ENCODE peak calls at places on chromosomes 6 and 20, in six cellular contexts. One of them, this sample, is unnamed.

GRCh38 chr6:165557674-165558073 is 105.4 kb downstream of the PDE10A start:
- DNase-seq in AG09309: no peak
- DNase-seq in kidney: no peak
- DNase-seq in retinal pigment epithelial cell: no peak
- DNase-seq in psoas muscle: no peak
- DNase-seq in tibial nerve: no peak
- DNase-seq in this sample: no peak

GRCh38 chr20:49965781-49966304 is 16.9 kb upstream of the SNAI1 start:
- DNase-seq in AG09309: no peak
- DNase-seq in kidney: no peak
- DNase-seq in retinal pigment epithelial cell: no peak
- DNase-seq in psoas muscle: no peak
- DNase-seq in tibial nerve: no peak
- DNase-seq in this sample: no peak

GRCh38 chr6:166659581-166659980 is 32.5 kb upstream of the RPS6KA2 start:
- DNase-seq in AG09309: no peak
- DNase-seq in kidney: no peak
- DNase-seq in retinal pigment epithelial cell: no peak
- DNase-seq in psoas muscle: no peak
- DNase-seq in tibial nerve: no peak
- DNase-seq in this sample: no peak

GRCh38 chr20:20130399-20130798 is 78.1 kb downstream of the CFAP61 start:
- DNase-seq in AG09309: no peak
- DNase-seq in kidney: no peak
- DNase-seq in retinal pigment epithelial cell: no peak
- DNase-seq in psoas muscle: no peak
- DNase-seq in tibial nerve: no peak
- DNase-seq in this sample: no peak

GRCh38 chr20:37801921-37802320 is 101.0 kb upstream of the VSTM2L start:
- DNase-seq in AG09309: no peak
- DNase-seq in kidney: no peak
- DNase-seq in retinal pigment epithelial cell: no peak
- DNase-seq in psoas muscle: no peak
- DNase-seq in tibial nerve: no peak
- DNase-seq in this sample: no peak

GRCh38 chr6:39453236-39453635 is 130.7 kb upstream of the KCNK16 start:
- DNase-seq in AG09309: no peak
- DNase-seq in kidney: no peak
- DNase-seq in retinal pigment epithelial cell: no peak
- DNase-seq in psoas muscle: no peak
- DNase-seq in tibial nerve: no peak
- DNase-seq in this sample: peak

GRCh38 chr6:41184761-41185160 is 16.2 kb downstream of the TREML2 start:
- DNase-seq in AG09309: no peak
- DNase-seq in kidney: no peak
- DNase-seq in retinal pigment epithelial cell: no peak
- DNase-seq in psoas muscle: no peak
- DNase-seq in tibial nerve: no peak
- DNase-seq in this sample: no peak

GRCh38 chr20:3927486-3928291 is 38.5 kb downstream of the PANK2 start:
- DNase-seq in AG09309: no peak
- DNase-seq in kidney: peak
- DNase-seq in retinal pigment epithelial cell: no peak
- DNase-seq in psoas muscle: peak
- DNase-seq in tibial nerve: no peak
- DNase-seq in this sample: no peak

GRCh38 chr6:119510246-119510645 is 160.7 kb upstream of the MAN1A1 start:
- DNase-seq in AG09309: no peak
- DNase-seq in kidney: no peak
- DNase-seq in retinal pigment epithelial cell: no peak
- DNase-seq in psoas muscle: no peak
- DNase-seq in tibial nerve: no peak
- DNase-seq in this sample: no peak

GRCh38 chr6:122426597-122426996 is 27.1 kb downstream of the HSF2 start:
- DNase-seq in AG09309: no peak
- DNase-seq in kidney: no peak
- DNase-seq in retinal pigment epithelial cell: no peak
- DNase-seq in psoas muscle: no peak
- DNase-seq in tibial nerve: no peak
- DNase-seq in this sample: no peak

GRCh38 chr6:11822346-11822745 is 43.7 kb upstream of the ADTRP start:
- DNase-seq in AG09309: no peak
- DNase-seq in kidney: no peak
- DNase-seq in retinal pigment epithelial cell: no peak
- DNase-seq in psoas muscle: no peak
- DNase-seq in tibial nerve: no peak
- DNase-seq in this sample: no peak

GRCh38 chr20:64057628-64058498 is 5.1 kb upstream of the TCEA2 start:
- DNase-seq in AG09309: no peak
- DNase-seq in kidney: no peak
- DNase-seq in retinal pigment epithelial cell: no peak
- DNase-seq in psoas muscle: peak
- DNase-seq in tibial nerve: peak
- DNase-seq in this sample: no peak

GRCh38 chr20:35700625-35701148 is 1.5 kb downstream of the ROMO1 start:
- DNase-seq in AG09309: no peak
- DNase-seq in kidney: no peak
- DNase-seq in retinal pigment epithelial cell: no peak
- DNase-seq in psoas muscle: no peak
- DNase-seq in tibial nerve: no peak
- DNase-seq in this sample: no peak

GRCh38 chr20:16472045-16472872 is 101.0 kb downstream of the KIF16B start:
- DNase-seq in AG09309: no peak
- DNase-seq in kidney: no peak
- DNase-seq in retinal pigment epithelial cell: no peak
- DNase-seq in psoas muscle: no peak
- DNase-seq in tibial nerve: no peak
- DNase-seq in this sample: no peak

GRCh38 chr6:33415831-33416230 is 2.1 kb downstream of the CUTA start:
- DNase-seq in AG09309: no peak
- DNase-seq in kidney: no peak
- DNase-seq in retinal pigment epithelial cell: no peak
- DNase-seq in psoas muscle: no peak
- DNase-seq in tibial nerve: no peak
- DNase-seq in this sample: no peak

GRCh38 chr6:134421496-134421895 is 103.6 kb upstream of the SGK1 start:
- DNase-seq in AG09309: no peak
- DNase-seq in kidney: no peak
- DNase-seq in retinal pigment epithelial cell: no peak
- DNase-seq in psoas muscle: no peak
- DNase-seq in tibial nerve: no peak
- DNase-seq in this sample: no peak

DNA sequence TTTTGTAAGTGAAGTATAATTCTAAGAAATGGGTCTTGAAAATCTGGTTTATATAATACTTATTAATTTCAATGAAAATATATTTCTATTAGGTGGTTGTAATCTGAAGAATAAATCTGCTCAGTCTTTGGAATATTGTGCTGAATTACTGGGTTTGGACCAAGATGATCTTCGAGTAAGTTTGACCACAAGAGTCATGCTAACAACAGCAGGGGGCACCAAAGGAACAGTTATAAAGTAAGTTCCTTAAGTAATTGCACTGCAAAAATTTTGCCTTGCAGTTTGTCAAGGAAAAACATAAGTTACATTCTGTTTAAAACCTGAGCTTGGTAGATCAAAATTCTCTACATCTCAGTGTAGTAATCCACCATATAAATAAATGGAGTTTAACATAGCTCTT is 106.0 kb downstream of the MYO6 start:
- DNase-seq in AG09309: peak
- DNase-seq in kidney: no peak
- DNase-seq in retinal pigment epithelial cell: peak
- DNase-seq in psoas muscle: no peak
- DNase-seq in tibial nerve: no peak
- DNase-seq in this sample: peak
- TF ChIP-seq CTCF in AG09309: peak
- TF ChIP-seq CTCF in kidney: peak
- TF ChIP-seq CTCF in retinal pigment epithelial cell: peak
- TF ChIP-seq CTCF in psoas muscle: peak
- TF ChIP-seq CTCF in tibial nerve: no peak
- TF ChIP-seq CTCF in this sample: peak

DNA sequence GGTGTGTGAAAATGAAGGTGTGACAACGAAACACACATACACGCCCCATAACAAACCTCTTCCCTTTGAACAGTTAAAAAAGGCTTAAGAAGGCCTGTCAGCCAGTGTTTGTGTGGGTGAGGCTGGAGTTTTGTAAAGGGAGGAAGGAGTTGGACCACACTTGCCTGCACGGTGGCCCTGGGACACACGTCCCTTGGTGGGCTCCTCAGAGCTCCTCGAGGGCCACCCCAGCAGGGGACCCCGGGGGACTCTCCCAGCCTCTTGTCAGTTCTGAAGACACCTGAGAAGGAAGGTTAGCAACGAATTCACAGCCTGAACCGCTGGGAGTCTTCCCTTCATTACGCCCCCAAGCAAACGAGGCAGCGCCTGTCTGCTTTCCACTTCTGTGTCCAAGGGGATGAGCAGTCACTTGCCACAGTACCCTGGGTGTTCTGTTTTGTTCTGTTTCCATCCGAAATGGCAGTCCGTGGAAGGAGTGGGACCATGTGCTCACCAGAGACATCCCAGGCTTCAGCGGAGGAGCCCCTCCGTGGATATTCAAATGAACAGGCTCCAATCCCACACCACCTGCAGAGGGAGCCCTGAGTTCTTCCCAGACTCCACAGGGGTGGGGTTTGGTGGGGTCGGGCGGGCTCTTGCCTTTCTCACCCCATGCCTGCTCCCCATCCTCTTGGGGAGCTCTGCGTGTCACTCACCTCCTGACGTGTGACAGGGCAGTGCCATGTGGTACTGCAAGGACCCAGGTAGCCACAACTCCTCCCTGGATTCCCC is 68.6 kb downstream of the NRN1 start:
- DNase-seq in AG09309: no peak
- DNase-seq in kidney: no peak
- DNase-seq in retinal pigment epithelial cell: no peak
- DNase-seq in psoas muscle: no peak
- DNase-seq in tibial nerve: no peak
- DNase-seq in this sample: no peak
- H3K4me3 ChIP-seq in AG09309: no peak
- H3K4me3 ChIP-seq in kidney: no peak
- H3K4me3 ChIP-seq in retinal pigment epithelial cell: no peak
- H3K4me3 ChIP-seq in psoas muscle: no peak
- H3K4me3 ChIP-seq in tibial nerve: no peak
- H3K4me3 ChIP-seq in this sample: no peak

DNA sequence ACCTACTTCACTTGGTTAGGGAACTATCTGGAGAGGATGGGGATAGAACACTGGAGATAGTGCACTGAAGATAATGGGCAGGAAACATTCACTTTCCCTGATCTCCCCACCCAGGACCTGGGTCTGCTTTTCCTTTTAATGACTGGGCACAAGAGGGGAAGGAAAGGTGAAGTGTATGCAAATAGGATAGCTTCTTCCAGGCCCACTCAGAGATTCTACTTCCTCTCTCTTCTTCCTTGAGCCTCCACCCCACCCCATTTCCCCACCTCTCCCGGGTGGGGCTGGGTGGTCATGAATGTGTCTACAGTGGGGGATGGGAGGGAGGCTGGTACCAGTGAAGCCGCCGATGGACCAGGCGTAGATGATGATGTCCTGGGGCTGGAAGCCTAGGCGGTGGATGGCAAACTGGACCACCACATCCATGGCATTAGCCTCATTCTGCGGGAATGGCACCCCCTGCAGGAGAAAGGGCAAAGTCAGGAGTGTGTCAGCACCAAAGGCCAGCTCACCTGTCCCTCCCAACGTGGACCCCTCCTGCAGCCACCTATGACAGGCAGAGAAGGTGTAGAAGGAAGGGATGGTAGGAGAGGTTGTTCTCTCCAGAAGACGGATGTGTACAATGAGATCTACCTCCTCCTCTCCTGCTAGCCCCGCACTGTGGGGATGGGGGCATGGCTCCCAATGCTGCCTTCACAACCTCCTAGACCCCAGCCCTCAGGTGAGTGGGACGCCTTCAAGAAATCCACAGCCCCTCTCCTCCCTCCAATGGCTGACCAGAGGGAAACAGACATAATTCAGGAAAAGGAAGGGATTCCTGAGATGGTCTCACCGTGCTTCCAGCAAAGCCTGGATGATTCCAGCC is 8.6 kb upstream of the LY6G5C start:
- DNase-seq in AG09309: no peak
- DNase-seq in kidney: no peak
- DNase-seq in retinal pigment epithelial cell: no peak
- DNase-seq in psoas muscle: no peak
- DNase-seq in tibial nerve: no peak
- DNase-seq in this sample: no peak
- TF ChIP-seq CTCF in AG09309: peak
- TF ChIP-seq CTCF in kidney: no peak
- TF ChIP-seq CTCF in retinal pigment epithelial cell: peak
- TF ChIP-seq CTCF in psoas muscle: no peak
- TF ChIP-seq CTCF in tibial nerve: no peak
- TF ChIP-seq CTCF in this sample: peak

GRCh38 chr20:51428451-51429143 is 113.9 kb downstream of the NFATC2 start:
- DNase-seq in AG09309: no peak
- DNase-seq in kidney: peak
- DNase-seq in retinal pigment epithelial cell: no peak
- DNase-seq in psoas muscle: peak
- DNase-seq in tibial nerve: no peak
- DNase-seq in this sample: no peak
- H3K4me3 ChIP-seq in AG09309: no peak
- H3K4me3 ChIP-seq in kidney: no peak
- H3K4me3 ChIP-seq in retinal pigment epithelial cell: no peak
- H3K4me3 ChIP-seq in psoas muscle: no peak
- H3K4me3 ChIP-seq in tibial nerve: no peak
- H3K4me3 ChIP-seq in this sample: no peak

DNA sequence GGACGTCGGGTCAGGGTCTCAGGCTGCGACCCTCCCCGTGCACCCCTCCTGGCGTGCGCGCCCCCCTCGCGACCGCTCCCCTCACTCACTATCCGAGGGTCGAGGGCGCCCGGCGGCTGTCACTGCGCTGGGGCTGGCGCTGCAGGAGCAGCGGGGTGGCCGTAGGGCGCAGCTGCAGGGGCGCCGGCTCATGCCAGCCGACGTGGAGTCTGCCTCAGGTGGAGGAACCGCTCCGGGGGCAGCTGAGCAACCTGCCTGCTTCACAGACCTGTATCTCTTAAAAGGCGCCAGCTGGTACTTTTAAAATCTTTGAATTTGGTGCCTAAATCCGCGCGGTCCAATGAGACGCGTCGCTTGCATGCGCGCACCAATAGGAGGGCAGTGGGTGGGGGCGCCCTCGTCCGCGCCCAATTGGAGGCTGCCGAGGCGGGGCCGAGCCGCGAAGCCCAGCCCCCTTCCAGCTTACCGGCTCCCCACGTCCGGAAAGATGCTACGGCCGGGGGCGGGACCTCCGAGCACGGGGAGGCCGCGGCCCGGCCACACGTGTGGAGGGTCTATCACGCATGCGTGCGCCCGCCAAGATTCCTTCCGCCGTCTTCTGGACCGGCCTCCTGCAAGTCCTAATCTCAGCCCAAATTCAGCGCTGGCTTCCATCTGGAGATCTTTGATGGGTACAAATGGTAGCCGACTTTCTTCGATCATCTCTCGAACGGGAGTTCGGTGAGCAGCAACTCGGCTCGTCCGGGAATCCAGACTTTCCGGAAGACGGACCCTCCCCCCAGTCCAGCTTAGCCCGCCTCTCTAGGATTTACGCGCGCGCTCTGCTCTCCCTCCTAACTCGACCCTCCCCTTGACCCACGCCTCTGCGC is at the start of gene FBXO5:
- DNase-seq in AG09309: peak
- DNase-seq in kidney: peak
- DNase-seq in retinal pigment epithelial cell: peak
- DNase-seq in psoas muscle: peak
- DNase-seq in tibial nerve: peak
- DNase-seq in this sample: peak
- TF ChIP-seq CTCF in AG09309: no peak
- TF ChIP-seq CTCF in kidney: no peak
- TF ChIP-seq CTCF in retinal pigment epithelial cell: no peak
- TF ChIP-seq CTCF in psoas muscle: no peak
- TF ChIP-seq CTCF in tibial nerve: peak
- TF ChIP-seq CTCF in this sample: no peak

This sample was measured in epithelial cell of proximal tubule.